ENCODE peak calls at places on chromosomes 12 and 14, in five cellular contexts. L is suprapubic skin, H is left lung, Y is breast epithelium, G is progenitor cell of endocrine pancreas. F is an unnamed sample.

GRCh38 chr12:13152281-13152680 is 44.2 kb upstream of the EMP1 start:
- DNase-seq in H (no peak), L (no peak), Y (no peak), G (no peak), F (no peak)

GRCh38 chr14:88476375-88476774 is 78.4 kb downstream of the PTPN21 start:
- DNase-seq in Y (no peak), L (no peak), G (no peak), H (no peak), F (no peak)

GRCh38 chr12:66288121-66288520 is 14.2 kb upstream of the HELB start:
- DNase-seq in G (no peak), L (no peak), Y (no peak), H (no peak), F (no peak)

GRCh38 chr14:72615511-72616121 is 278.3 kb downstream of the DPF3 start:
- DNase-seq in H (no peak), L (no peak), Y (no peak), G (peak), F (peak)

GRCh38 chr14:51846631-51847488 is 13.6 kb upstream of the GNG2 start:
- DNase-seq in L (peak), G (peak), H (peak), Y (peak), F (peak)

GRCh38 chr14:100066984-100067383 is 1.8 kb downstream of the EVL start:
- DNase-seq in H (no peak), Y (no peak), G (no peak), L (no peak), F (no peak)

GRCh38 chr12:115072712-115073111 is 388.7 kb upstream of the TBX3 start:
- DNase-seq in Y (no peak), L (no peak), H (no peak), G (no peak), F (no peak)

GRCh38 chr14:72788972-72789728 is 104.8 kb downstream of the DPF3 start:
- DNase-seq in H (no peak), Y (no peak), L (no peak), G (no peak), F (no peak)

GRCh38 chr12:76312314-76312713 is 35.9 kb downstream of the BBS10 start:
- DNase-seq in L (no peak), H (no peak), G (no peak), Y (no peak), F (no peak)

GRCh38 chr14:56159066-56159465 is 40.9 kb downstream of the PELI2 start:
- DNase-seq in G (no peak), H (no peak), Y (peak), L (no peak), F (no peak)

GRCh38 chr12:50527086-50527726 is 22.4 kb downstream of the DIP2B start:
- DNase-seq in H (no peak), L (no peak), G (no peak), Y (no peak), F (no peak)

GRCh38 chr12:79635676-79636075 is 55.1 kb downstream of the PAWR start:
- DNase-seq in H (no peak), L (no peak), G (no peak), Y (no peak), F (no peak)

GRCh38 chr12:16168078-16168477 is 109.4 kb downstream of the SLC15A5 start:
- DNase-seq in G (no peak), H (no peak), L (no peak), Y (no peak), F (no peak)

GRCh38 chr12:47415054-47415453 is 290.8 kb downstream of the RPAP3 start:
- DNase-seq in G (no peak), L (no peak), Y (no peak), H (no peak), F (no peak)

GRCh38 chr12:103928736-103929050 is 1.5 kb upstream of the HSP90B1 start:
- DNase-seq in Y (no peak), L (no peak), G (no peak), H (peak), F (no peak)

GRCh38 chr12:106118-106561 is 39.6 kb downstream of the IQSEC3 start:
- DNase-seq in Y (no peak), G (no peak), H (no peak), L (no peak), F (no peak)
- TF ChIP-seq CTCF in Y (peak), G (peak), H (no peak), L (no peak), F (peak)

GRCh38 chr14:35959835-35960234 is 133.7 kb downstream of the BRMS1L start:
- DNase-seq in L (no peak), G (no peak), H (no peak), Y (no peak), F (no peak)

GRCh38 chr14:35965425-35965824 is 139.3 kb downstream of the BRMS1L start:
- DNase-seq in Y (no peak), G (no peak), L (no peak), H (no peak), F (no peak)

GRCh38 chr14:35961697-35962274 is 135.6 kb downstream of the BRMS1L start:
- DNase-seq in G (no peak), H (no peak), L (no peak), Y (no peak), F (no peak)

GRCh38 chr14:35964736-35965135 is 138.6 kb downstream of the BRMS1L start:
- DNase-seq in G (no peak), Y (no peak), H (no peak), L (no peak), F (no peak)

DNA sequence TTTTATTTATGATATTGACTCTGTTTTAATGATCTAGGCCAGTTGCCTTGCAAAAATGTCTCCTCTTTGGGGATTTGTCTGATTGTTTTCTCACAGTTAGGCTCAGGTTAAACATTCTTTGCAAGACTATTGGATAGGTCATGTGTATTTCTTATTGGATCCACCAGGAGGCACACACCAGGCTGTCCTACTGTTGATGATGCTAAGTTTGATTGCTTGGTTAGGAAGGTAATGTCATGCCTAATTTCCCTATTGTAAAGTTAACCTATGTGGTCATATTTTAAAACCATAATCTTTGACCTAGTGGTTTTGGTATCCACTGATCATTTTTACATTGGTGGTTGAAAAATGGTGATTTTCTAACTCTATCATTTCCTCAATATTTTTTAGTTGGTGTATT is 137.1 kb downstream of the BRMS1L start:
- DNase-seq in L (no peak), H (no peak), G (no peak), Y (no peak), F (no peak)
- TF ChIP-seq CTCF in L (no peak), H (no peak), G (peak), Y (no peak), F (peak)

GRCh38 chr14:68548194-68549056 is 244.4 kb downstream of the ZFP36L1 start:
- DNase-seq in L (peak), H (peak), G (no peak), Y (peak), F (peak)
- TF ChIP-seq CTCF in L (no peak), H (no peak), G (no peak), Y (no peak), F (no peak)

GRCh38 chr12:120751389-120751788 is 25.8 kb downstream of the ACADS start:
- DNase-seq in Y (no peak), G (no peak), H (no peak), L (no peak), F (no peak)

GRCh38 chr12:120754792-120755191 is 29.2 kb downstream of the ACADS start:
- DNase-seq in G (no peak), Y (no peak), L (no peak), H (no peak), F (no peak)

GRCh38 chr12:120749256-120749655 is 23.6 kb downstream of the ACADS start:
- DNase-seq in Y (no peak), H (no peak), L (no peak), G (no peak), F (no peak)

GRCh38 chr12:120748242-120748641 is 22.6 kb downstream of the ACADS start:
- DNase-seq in Y (no peak), H (no peak), L (no peak), G (no peak), F (no peak)

DNA sequence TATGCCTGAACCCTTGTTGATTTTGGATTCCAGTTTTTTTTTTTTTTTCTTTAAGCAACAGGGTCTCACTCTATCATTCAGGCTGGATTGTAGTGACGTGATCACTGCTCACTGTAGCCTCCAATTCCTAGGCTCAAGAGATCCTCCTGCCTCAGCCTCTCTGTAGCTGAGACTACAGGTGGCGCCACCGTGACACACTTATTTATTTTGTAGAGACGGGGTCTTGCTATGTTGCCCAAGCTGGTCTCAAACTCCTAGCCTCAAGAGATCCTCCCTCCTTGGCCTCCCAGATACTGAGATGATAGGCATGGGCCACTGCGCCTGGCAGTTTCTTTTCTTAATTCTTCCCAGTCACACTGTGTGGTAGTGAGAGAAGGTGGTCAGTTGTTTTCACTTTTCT is 25.2 kb downstream of the ACADS start:
- DNase-seq in L (no peak), H (no peak), Y (no peak), G (no peak), F (no peak)
- TF ChIP-seq CTCF in L (no peak), H (no peak), Y (no peak), G (no peak), F (no peak)

DNA sequence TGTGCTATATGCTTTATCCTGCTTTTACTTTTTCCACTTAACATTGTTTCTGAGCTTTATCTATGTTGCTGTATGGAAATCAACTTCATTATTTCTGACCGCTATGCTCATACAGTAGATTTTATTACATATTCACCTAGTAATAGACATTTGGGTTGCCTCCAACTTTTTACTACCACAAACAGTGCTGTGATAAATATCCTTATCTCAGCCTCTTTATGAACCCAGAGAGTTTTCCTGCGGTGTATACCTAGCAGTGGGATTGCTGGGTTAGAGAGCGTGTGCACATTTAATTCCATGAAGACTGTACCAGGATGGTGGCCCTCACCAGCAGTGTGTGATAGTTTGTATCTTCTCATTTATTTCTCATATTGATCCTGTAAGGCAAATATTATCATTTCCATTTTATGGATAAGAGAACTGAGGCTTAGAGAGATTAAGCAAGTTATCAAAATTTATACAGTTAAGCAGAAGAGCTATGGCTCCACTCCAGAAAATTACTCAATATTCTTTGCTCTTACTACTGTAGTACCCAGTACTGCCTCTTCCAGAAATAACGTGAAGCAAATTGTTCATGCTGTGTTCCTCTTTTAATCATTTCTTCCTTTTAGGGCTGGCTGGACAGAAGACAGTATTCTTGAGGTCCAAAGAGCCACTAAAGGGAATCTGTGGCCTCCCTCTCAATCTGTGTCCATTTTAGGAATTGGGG is 26.3 kb upstream of the CISTR start:
- DNase-seq in L (no peak), G (no peak), H (no peak), Y (no peak), F (no peak)
- TF ChIP-seq CTCF in L (no peak), G (no peak), H (no peak), Y (no peak), F (no peak)

F was measured in nephron progenitor cell.